ENCODE peak calls at places on chromosome 11, in ten cellular contexts. One of them, this sample, is unnamed.

GRCh38 chr11:75655619-75656018 is 13.2 kb downstream of the MAP6 start:
- DNase-seq in naive B cell: no peak
- DNase-seq in anterior cingulate cortex: no peak
- DNase-seq in stimulated activated CD8-positive, alpha-beta memory T cell treated with anti-CD3 and anti-CD28 coated beads, Interleukin-4, amount 100 ng/mL, for 4 hours: no peak
- DNase-seq in astrocyte of the cerebellum: no peak
- DNase-seq in HEK293T: no peak
- DNase-seq in ELR: no peak
- DNase-seq in activated CD8-positive, alpha-beta memory T cell treated with anti-CD3 and anti-CD28 coated beads, Interleukin-2, amount 10 ng/mL, durations not matched to agents 7 days and 5 days: no peak
- DNase-seq in hippocampal formation: no peak
- DNase-seq in activated CD4-positive, alpha-beta T cell treated with anti-CD3 and anti-CD28 coated beads for 24 hours: no peak
- DNase-seq in this sample: no peak

GRCh38 chr11:2483426-2483825 is 38.6 kb downstream of the KCNQ1 start:
- DNase-seq in ELR: no peak
- DNase-seq in naive B cell: no peak
- DNase-seq in anterior cingulate cortex: no peak
- DNase-seq in activated CD8-positive, alpha-beta memory T cell treated with anti-CD3 and anti-CD28 coated beads, Interleukin-2, amount 10 ng/mL, durations not matched to agents 7 days and 5 days: no peak
- DNase-seq in stimulated activated CD8-positive, alpha-beta memory T cell treated with anti-CD3 and anti-CD28 coated beads, Interleukin-4, amount 100 ng/mL, for 4 hours: no peak
- DNase-seq in HEK293T: peak; percentile 5
- DNase-seq in activated CD4-positive, alpha-beta T cell treated with anti-CD3 and anti-CD28 coated beads for 24 hours: no peak
- DNase-seq in astrocyte of the cerebellum: no peak
- DNase-seq in hippocampal formation: no peak
- DNase-seq in this sample: no peak

GRCh38 chr11:58493676-58494075 is 14.2 kb downstream of the OR5B21 start:
- DNase-seq in hippocampal formation: no peak
- DNase-seq in astrocyte of the cerebellum: no peak
- DNase-seq in activated CD8-positive, alpha-beta memory T cell treated with anti-CD3 and anti-CD28 coated beads, Interleukin-2, amount 10 ng/mL, durations not matched to agents 7 days and 5 days: no peak
- DNase-seq in ELR: peak; percentile 40
- DNase-seq in anterior cingulate cortex: no peak
- DNase-seq in stimulated activated CD8-positive, alpha-beta memory T cell treated with anti-CD3 and anti-CD28 coated beads, Interleukin-4, amount 100 ng/mL, for 4 hours: no peak
- DNase-seq in activated CD4-positive, alpha-beta T cell treated with anti-CD3 and anti-CD28 coated beads for 24 hours: no peak
- DNase-seq in naive B cell: no peak
- DNase-seq in HEK293T: no peak
- DNase-seq in this sample: no peak

GRCh38 chr11:133064152-133064877 is 468.0 kb downstream of the OPCML start:
- DNase-seq in stimulated activated CD8-positive, alpha-beta memory T cell treated with anti-CD3 and anti-CD28 coated beads, Interleukin-4, amount 100 ng/mL, for 4 hours: no peak
- DNase-seq in naive B cell: no peak
- DNase-seq in hippocampal formation: peak; percentile 73
- DNase-seq in HEK293T: peak; percentile 46
- DNase-seq in ELR: peak; percentile 67
- DNase-seq in anterior cingulate cortex: peak; percentile 61
- DNase-seq in activated CD8-positive, alpha-beta memory T cell treated with anti-CD3 and anti-CD28 coated beads, Interleukin-2, amount 10 ng/mL, durations not matched to agents 7 days and 5 days: no peak
- DNase-seq in astrocyte of the cerebellum: peak; percentile 36
- DNase-seq in activated CD4-positive, alpha-beta T cell treated with anti-CD3 and anti-CD28 coated beads for 24 hours: no peak
- DNase-seq in this sample: peak; percentile 72

GRCh38 chr11:19093976-19094375 is 23.0 kb upstream of the ZDHHC13 start:
- DNase-seq in naive B cell: no peak
- DNase-seq in astrocyte of the cerebellum: peak; percentile 80
- DNase-seq in activated CD8-positive, alpha-beta memory T cell treated with anti-CD3 and anti-CD28 coated beads, Interleukin-2, amount 10 ng/mL, durations not matched to agents 7 days and 5 days: no peak
- DNase-seq in HEK293T: no peak
- DNase-seq in ELR: peak; percentile 49
- DNase-seq in stimulated activated CD8-positive, alpha-beta memory T cell treated with anti-CD3 and anti-CD28 coated beads, Interleukin-4, amount 100 ng/mL, for 4 hours: no peak
- DNase-seq in anterior cingulate cortex: no peak
- DNase-seq in activated CD4-positive, alpha-beta T cell treated with anti-CD3 and anti-CD28 coated beads for 24 hours: no peak
- DNase-seq in hippocampal formation: no peak
- DNase-seq in this sample: no peak

GRCh38 chr11:60921259-60921658 is 3.0 kb upstream of the TMEM132A start:
- DNase-seq in activated CD8-positive, alpha-beta memory T cell treated with anti-CD3 and anti-CD28 coated beads, Interleukin-2, amount 10 ng/mL, durations not matched to agents 7 days and 5 days: no peak
- DNase-seq in ELR: no peak
- DNase-seq in anterior cingulate cortex: no peak
- DNase-seq in hippocampal formation: no peak
- DNase-seq in activated CD4-positive, alpha-beta T cell treated with anti-CD3 and anti-CD28 coated beads for 24 hours: no peak
- DNase-seq in stimulated activated CD8-positive, alpha-beta memory T cell treated with anti-CD3 and anti-CD28 coated beads, Interleukin-4, amount 100 ng/mL, for 4 hours: no peak
- DNase-seq in astrocyte of the cerebellum: no peak
- DNase-seq in HEK293T: no peak
- DNase-seq in naive B cell: no peak
- DNase-seq in this sample: no peak

GRCh38 chr11:133897331-133897650 is 52.0 kb upstream of the SPATA19 start:
- DNase-seq in anterior cingulate cortex: no peak
- DNase-seq in astrocyte of the cerebellum: no peak
- DNase-seq in activated CD4-positive, alpha-beta T cell treated with anti-CD3 and anti-CD28 coated beads for 24 hours: no peak
- DNase-seq in activated CD8-positive, alpha-beta memory T cell treated with anti-CD3 and anti-CD28 coated beads, Interleukin-2, amount 10 ng/mL, durations not matched to agents 7 days and 5 days: peak; percentile 32
- DNase-seq in stimulated activated CD8-positive, alpha-beta memory T cell treated with anti-CD3 and anti-CD28 coated beads, Interleukin-4, amount 100 ng/mL, for 4 hours: no peak
- DNase-seq in ELR: no peak
- DNase-seq in naive B cell: no peak
- DNase-seq in hippocampal formation: no peak
- DNase-seq in HEK293T: no peak
- DNase-seq in this sample: no peak

GRCh38 chr11:8206251-8207079 is 37.6 kb upstream of the RIC3 start:
- DNase-seq in stimulated activated CD8-positive, alpha-beta memory T cell treated with anti-CD3 and anti-CD28 coated beads, Interleukin-4, amount 100 ng/mL, for 4 hours: no peak
- DNase-seq in activated CD8-positive, alpha-beta memory T cell treated with anti-CD3 and anti-CD28 coated beads, Interleukin-2, amount 10 ng/mL, durations not matched to agents 7 days and 5 days: peak; percentile 21
- DNase-seq in HEK293T: no peak
- DNase-seq in naive B cell: peak; percentile 69
- DNase-seq in anterior cingulate cortex: peak; percentile 45
- DNase-seq in astrocyte of the cerebellum: no peak
- DNase-seq in activated CD4-positive, alpha-beta T cell treated with anti-CD3 and anti-CD28 coated beads for 24 hours: no peak
- DNase-seq in hippocampal formation: peak; percentile 66
- DNase-seq in ELR: no peak
- DNase-seq in this sample: peak; percentile 56

GRCh38 chr11:76999597-76999996 is 34.6 kb upstream of the B3GNT6 start:
- DNase-seq in astrocyte of the cerebellum: no peak
- DNase-seq in HEK293T: no peak
- DNase-seq in naive B cell: no peak
- DNase-seq in anterior cingulate cortex: no peak
- DNase-seq in activated CD8-positive, alpha-beta memory T cell treated with anti-CD3 and anti-CD28 coated beads, Interleukin-2, amount 10 ng/mL, durations not matched to agents 7 days and 5 days: no peak
- DNase-seq in activated CD4-positive, alpha-beta T cell treated with anti-CD3 and anti-CD28 coated beads for 24 hours: no peak
- DNase-seq in ELR: no peak
- DNase-seq in stimulated activated CD8-positive, alpha-beta memory T cell treated with anti-CD3 and anti-CD28 coated beads, Interleukin-4, amount 100 ng/mL, for 4 hours: no peak
- DNase-seq in hippocampal formation: no peak
- DNase-seq in this sample: no peak

GRCh38 chr11:16881074-16881709 is 133.0 kb downstream of the PLEKHA7 start:
- DNase-seq in ELR: peak; percentile 24
- DNase-seq in stimulated activated CD8-positive, alpha-beta memory T cell treated with anti-CD3 and anti-CD28 coated beads, Interleukin-4, amount 100 ng/mL, for 4 hours: no peak
- DNase-seq in hippocampal formation: no peak
- DNase-seq in naive B cell: no peak
- DNase-seq in activated CD8-positive, alpha-beta memory T cell treated with anti-CD3 and anti-CD28 coated beads, Interleukin-2, amount 10 ng/mL, durations not matched to agents 7 days and 5 days: no peak
- DNase-seq in HEK293T: no peak
- DNase-seq in activated CD4-positive, alpha-beta T cell treated with anti-CD3 and anti-CD28 coated beads for 24 hours: no peak
- DNase-seq in astrocyte of the cerebellum: peak; percentile 55
- DNase-seq in anterior cingulate cortex: no peak
- DNase-seq in this sample: peak; percentile 70

GRCh38 chr11:65077466-65077865 is 6.4 kb downstream of the CDCA5 start:
- DNase-seq in hippocampal formation: no peak
- DNase-seq in astrocyte of the cerebellum: no peak
- DNase-seq in ELR: peak; percentile 36
- DNase-seq in anterior cingulate cortex: no peak
- DNase-seq in HEK293T: no peak
- DNase-seq in naive B cell: no peak
- DNase-seq in activated CD4-positive, alpha-beta T cell treated with anti-CD3 and anti-CD28 coated beads for 24 hours: no peak
- DNase-seq in stimulated activated CD8-positive, alpha-beta memory T cell treated with anti-CD3 and anti-CD28 coated beads, Interleukin-4, amount 100 ng/mL, for 4 hours: no peak
- DNase-seq in activated CD8-positive, alpha-beta memory T cell treated with anti-CD3 and anti-CD28 coated beads, Interleukin-2, amount 10 ng/mL, durations not matched to agents 7 days and 5 days: no peak
- DNase-seq in this sample: no peak

GRCh38 chr11:77101043-77101537 is 1.6 kb upstream of the OMP start:
- DNase-seq in ELR: peak; percentile 57
- DNase-seq in stimulated activated CD8-positive, alpha-beta memory T cell treated with anti-CD3 and anti-CD28 coated beads, Interleukin-4, amount 100 ng/mL, for 4 hours: no peak
- DNase-seq in anterior cingulate cortex: no peak
- DNase-seq in naive B cell: no peak
- DNase-seq in HEK293T: peak; percentile 49
- DNase-seq in hippocampal formation: no peak
- DNase-seq in activated CD4-positive, alpha-beta T cell treated with anti-CD3 and anti-CD28 coated beads for 24 hours: no peak
- DNase-seq in astrocyte of the cerebellum: no peak
- DNase-seq in activated CD8-positive, alpha-beta memory T cell treated with anti-CD3 and anti-CD28 coated beads, Interleukin-2, amount 10 ng/mL, durations not matched to agents 7 days and 5 days: no peak
- DNase-seq in this sample: no peak